ENCODE peak calls at places on chromosomes 13 and 19, in nine cellular contexts. One of them, this sample, is unnamed.

GRCh38 chr19:2330632-2331284 is 2.3 kb downstream of the SPPL2B start:
- DNase-seq in fibroblast of mammary gland: no peak
- DNase-seq in progenitor cell of endocrine pancreas: no peak
- DNase-seq in left ventricle myocardium inferior: no peak
- DNase-seq in osteoblast: no peak
- DNase-seq in colonic mucosa: peak; percentile 96
- DNase-seq in mucosa of descending colon: peak; percentile 94
- DNase-seq in psoas muscle: peak; percentile 88
- DNase-seq in fibroblast of villous mesenchyme: no peak
- DNase-seq in this sample: no peak

GRCh38 chr13:111911754-111912452 is 155.0 kb upstream of the SOX1 start:
- DNase-seq in left ventricle myocardium inferior: no peak
- DNase-seq in progenitor cell of endocrine pancreas: peak; percentile 2
- DNase-seq in fibroblast of mammary gland: no peak
- DNase-seq in mucosa of descending colon: no peak
- DNase-seq in fibroblast of villous mesenchyme: no peak
- DNase-seq in psoas muscle: no peak
- DNase-seq in osteoblast: peak; percentile 62
- DNase-seq in colonic mucosa: peak; percentile 10
- DNase-seq in this sample: no peak

GRCh38 chr19:43526884-43527859 is at the start of gene ETHE1:
- DNase-seq in colonic mucosa: peak; percentile 94
- DNase-seq in left ventricle myocardium inferior: peak; percentile 88
- DNase-seq in mucosa of descending colon: peak; percentile 93
- DNase-seq in psoas muscle: peak; percentile 90
- DNase-seq in fibroblast of mammary gland: peak; percentile 31
- DNase-seq in progenitor cell of endocrine pancreas: peak; percentile 70
- DNase-seq in osteoblast: peak; percentile 92
- DNase-seq in fibroblast of villous mesenchyme: peak; percentile 54
- DNase-seq in this sample: peak; percentile 51

GRCh38 chr13:68099616-68100015 is 869.5 kb upstream of the PCDH9 start:
- DNase-seq in colonic mucosa: no peak
- DNase-seq in left ventricle myocardium inferior: no peak
- DNase-seq in progenitor cell of endocrine pancreas: no peak
- DNase-seq in osteoblast: no peak
- DNase-seq in psoas muscle: no peak
- DNase-seq in fibroblast of villous mesenchyme: peak; percentile 1
- DNase-seq in fibroblast of mammary gland: peak; percentile 43
- DNase-seq in mucosa of descending colon: no peak
- DNase-seq in this sample: no peak

GRCh38 chr19:19405919-19406877 is 723 bp downstream of the GATAD2A start:
- DNase-seq in psoas muscle: peak; percentile 72
- DNase-seq in mucosa of descending colon: peak; percentile 59
- DNase-seq in colonic mucosa: peak; percentile 59
- DNase-seq in osteoblast: peak; percentile 88
- DNase-seq in progenitor cell of endocrine pancreas: peak; percentile 38
- DNase-seq in fibroblast of mammary gland: peak; percentile 73
- DNase-seq in left ventricle myocardium inferior: peak; percentile 59
- DNase-seq in fibroblast of villous mesenchyme: peak; percentile 51
- DNase-seq in this sample: peak; percentile 58

GRCh38 chr13:112674412-112675383 is 15.1 kb upstream of the ATP11A start:
- DNase-seq in fibroblast of mammary gland: no peak
- DNase-seq in left ventricle myocardium inferior: no peak
- DNase-seq in osteoblast: peak; percentile 27
- DNase-seq in psoas muscle: no peak
- DNase-seq in colonic mucosa: no peak
- DNase-seq in fibroblast of villous mesenchyme: peak; percentile 79
- DNase-seq in mucosa of descending colon: no peak
- DNase-seq in progenitor cell of endocrine pancreas: no peak
- DNase-seq in this sample: peak; percentile 31

GRCh38 chr13:109297628-109298027 is 488.8 kb downstream of the IRS2 start:
- DNase-seq in fibroblast of villous mesenchyme: peak; percentile 58
- DNase-seq in mucosa of descending colon: no peak
- DNase-seq in psoas muscle: no peak
- DNase-seq in left ventricle myocardium inferior: no peak
- DNase-seq in osteoblast: peak; percentile 89
- DNase-seq in fibroblast of mammary gland: peak; percentile 96
- DNase-seq in progenitor cell of endocrine pancreas: no peak
- DNase-seq in colonic mucosa: no peak
- DNase-seq in this sample: peak; percentile 97

GRCh38 chr13:45863716-45864590 is 12.4 kb upstream of the SIAH3 start:
- DNase-seq in left ventricle myocardium inferior: no peak
- DNase-seq in fibroblast of villous mesenchyme: no peak
- DNase-seq in osteoblast: no peak
- DNase-seq in psoas muscle: no peak
- DNase-seq in mucosa of descending colon: no peak
- DNase-seq in progenitor cell of endocrine pancreas: no peak
- DNase-seq in colonic mucosa: no peak
- DNase-seq in fibroblast of mammary gland: no peak
- DNase-seq in this sample: no peak

GRCh38 chr13:40597735-40598365 is 68.6 kb downstream of the FOXO1 start:
- DNase-seq in mucosa of descending colon: no peak
- DNase-seq in psoas muscle: no peak
- DNase-seq in colonic mucosa: no peak
- DNase-seq in progenitor cell of endocrine pancreas: no peak
- DNase-seq in osteoblast: peak; percentile 32
- DNase-seq in fibroblast of villous mesenchyme: no peak
- DNase-seq in left ventricle myocardium inferior: no peak
- DNase-seq in fibroblast of mammary gland: no peak
- DNase-seq in this sample: no peak

GRCh38 chr19:14440049-14440448 is 6.9 kb downstream of the PKN1 start:
- DNase-seq in colonic mucosa: peak; percentile 71
- DNase-seq in mucosa of descending colon: peak; percentile 73
- DNase-seq in psoas muscle: peak; percentile 83
- DNase-seq in fibroblast of villous mesenchyme: peak; percentile 8
- DNase-seq in osteoblast: no peak
- DNase-seq in progenitor cell of endocrine pancreas: no peak
- DNase-seq in left ventricle myocardium inferior: peak; percentile 82
- DNase-seq in fibroblast of mammary gland: no peak
- DNase-seq in this sample: no peak

GRCh38 chr13:31848621-31849020 is 109.3 kb downstream of the RXFP2 start:
- DNase-seq in colonic mucosa: no peak
- DNase-seq in progenitor cell of endocrine pancreas: no peak
- DNase-seq in left ventricle myocardium inferior: no peak
- DNase-seq in fibroblast of mammary gland: no peak
- DNase-seq in mucosa of descending colon: no peak
- DNase-seq in fibroblast of villous mesenchyme: no peak
- DNase-seq in osteoblast: no peak
- DNase-seq in psoas muscle: no peak
- DNase-seq in this sample: no peak

GRCh38 chr13:40484981-40485380 is 181.5 kb downstream of the FOXO1 start:
- DNase-seq in fibroblast of villous mesenchyme: no peak
- DNase-seq in fibroblast of mammary gland: no peak
- DNase-seq in psoas muscle: no peak
- DNase-seq in colonic mucosa: no peak
- DNase-seq in left ventricle myocardium inferior: no peak
- DNase-seq in mucosa of descending colon: peak; percentile 15
- DNase-seq in progenitor cell of endocrine pancreas: no peak
- DNase-seq in osteoblast: no peak
- DNase-seq in this sample: no peak

GRCh38 chr19:1910169-1910568 is 5.0 kb downstream of the ADAT3 start:
- DNase-seq in left ventricle myocardium inferior: no peak
- DNase-seq in colonic mucosa: no peak
- DNase-seq in psoas muscle: no peak
- DNase-seq in mucosa of descending colon: no peak
- DNase-seq in osteoblast: peak; percentile 77
- DNase-seq in progenitor cell of endocrine pancreas: no peak
- DNase-seq in fibroblast of mammary gland: peak; percentile 44
- DNase-seq in fibroblast of villous mesenchyme: peak; percentile 52
- DNase-seq in this sample: peak; percentile 73

GRCh38 chr19:53908106-53908932 is 759 bp upstream of the CACNG7 start:
- DNase-seq in colonic mucosa: peak; percentile 32
- DNase-seq in progenitor cell of endocrine pancreas: no peak
- DNase-seq in psoas muscle: peak; percentile 59
- DNase-seq in osteoblast: peak; percentile 95
- DNase-seq in mucosa of descending colon: peak; percentile 25
- DNase-seq in fibroblast of mammary gland: peak; percentile 46
- DNase-seq in fibroblast of villous mesenchyme: peak; percentile 66
- DNase-seq in left ventricle myocardium inferior: no peak
- DNase-seq in this sample: peak; percentile 24

GRCh38 chr13:83498486-83499190 is 383.6 kb downstream of the SLITRK1 start:
- DNase-seq in progenitor cell of endocrine pancreas: no peak
- DNase-seq in fibroblast of villous mesenchyme: peak; percentile 8
- DNase-seq in left ventricle myocardium inferior: no peak
- DNase-seq in osteoblast: no peak
- DNase-seq in fibroblast of mammary gland: peak; percentile 79
- DNase-seq in psoas muscle: no peak
- DNase-seq in colonic mucosa: no peak
- DNase-seq in mucosa of descending colon: no peak
- DNase-seq in this sample: peak; percentile 1

GRCh38 chr19:11405846-11406643 is 13.1 kb downstream of the RGL3 start:
- DNase-seq in fibroblast of mammary gland: peak; percentile 34
- DNase-seq in fibroblast of villous mesenchyme: no peak
- DNase-seq in left ventricle myocardium inferior: no peak
- DNase-seq in mucosa of descending colon: no peak
- DNase-seq in progenitor cell of endocrine pancreas: no peak
- DNase-seq in colonic mucosa: no peak
- DNase-seq in osteoblast: peak; percentile 44
- DNase-seq in psoas muscle: no peak
- DNase-seq in this sample: no peak
- TF ChIP-seq CTCF in fibroblast of mammary gland: peak; percentile 20
- TF ChIP-seq CTCF in fibroblast of villous mesenchyme: peak; percentile 32
- TF ChIP-seq CTCF in left ventricle myocardium inferior: peak; percentile 55
- TF ChIP-seq CTCF in mucosa of descending colon: no peak
- TF ChIP-seq CTCF in progenitor cell of endocrine pancreas: no peak
- TF ChIP-seq CTCF in colonic mucosa: no peak
- TF ChIP-seq CTCF in osteoblast: no peak
- TF ChIP-seq CTCF in psoas muscle: no peak
- TF ChIP-seq CTCF in this sample: peak; percentile 24

DNA sequence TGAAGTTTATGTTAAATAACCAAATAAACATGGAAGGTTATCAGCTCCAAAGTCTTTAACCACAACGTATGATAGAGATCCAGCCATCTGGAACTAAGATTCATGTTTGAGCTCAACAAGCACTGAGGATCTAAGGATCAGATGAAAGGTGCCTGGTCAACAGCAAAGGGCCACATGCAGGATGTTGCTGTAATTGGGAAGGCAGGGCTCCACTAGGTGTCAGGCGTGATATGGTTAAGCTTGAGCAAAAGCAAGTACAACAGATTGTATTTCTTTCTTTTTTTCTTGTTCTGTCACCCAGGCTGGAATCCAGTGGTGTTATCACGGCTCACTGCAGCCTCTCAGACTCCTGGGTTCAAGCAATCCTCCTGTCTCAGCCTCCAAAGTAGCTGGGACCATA is 12.0 kb downstream of the EBPL start:
- DNase-seq in fibroblast of villous mesenchyme: peak; percentile 83
- DNase-seq in osteoblast: no peak
- DNase-seq in left ventricle myocardium inferior: no peak
- DNase-seq in fibroblast of mammary gland: no peak
- DNase-seq in colonic mucosa: no peak
- DNase-seq in mucosa of descending colon: peak; percentile 29
- DNase-seq in progenitor cell of endocrine pancreas: no peak
- DNase-seq in psoas muscle: no peak
- DNase-seq in this sample: no peak
- TF ChIP-seq CTCF in fibroblast of villous mesenchyme: peak; percentile 45
- TF ChIP-seq CTCF in osteoblast: peak; percentile 39
- TF ChIP-seq CTCF in left ventricle myocardium inferior: peak; percentile 8
- TF ChIP-seq CTCF in fibroblast of mammary gland: peak; percentile 16
- TF ChIP-seq CTCF in colonic mucosa: no peak
- TF ChIP-seq CTCF in mucosa of descending colon: no peak
- TF ChIP-seq CTCF in progenitor cell of endocrine pancreas: no peak
- TF ChIP-seq CTCF in psoas muscle: peak; percentile 5
- TF ChIP-seq CTCF in this sample: peak; percentile 26

GRCh38 chr19:10419646-10420443 is 493 bp upstream of the PDE4A start:
- DNase-seq in osteoblast: peak; percentile 95
- DNase-seq in fibroblast of mammary gland: peak; percentile 74
- DNase-seq in psoas muscle: peak; percentile 62
- DNase-seq in progenitor cell of endocrine pancreas: no peak
- DNase-seq in mucosa of descending colon: no peak
- DNase-seq in fibroblast of villous mesenchyme: peak; percentile 76
- DNase-seq in colonic mucosa: no peak
- DNase-seq in left ventricle myocardium inferior: no peak
- DNase-seq in this sample: no peak

GRCh38 chr19:10421240-10421948 is 1.1 kb downstream of the PDE4A start:
- DNase-seq in colonic mucosa: no peak
- DNase-seq in psoas muscle: no peak
- DNase-seq in left ventricle myocardium inferior: no peak
- DNase-seq in fibroblast of villous mesenchyme: no peak
- DNase-seq in fibroblast of mammary gland: no peak
- DNase-seq in mucosa of descending colon: no peak
- DNase-seq in progenitor cell of endocrine pancreas: no peak
- DNase-seq in osteoblast: peak; percentile 84
- DNase-seq in this sample: no peak

GRCh38 chr19:10421981-10422461 is 1.7 kb downstream of the PDE4A start:
- DNase-seq in osteoblast: peak; percentile 72
- DNase-seq in left ventricle myocardium inferior: no peak
- DNase-seq in fibroblast of villous mesenchyme: no peak
- DNase-seq in colonic mucosa: no peak
- DNase-seq in mucosa of descending colon: no peak
- DNase-seq in psoas muscle: no peak
- DNase-seq in progenitor cell of endocrine pancreas: no peak
- DNase-seq in fibroblast of mammary gland: no peak
- DNase-seq in this sample: no peak

GRCh38 chr19:10419200-10419645 is 1.1 kb upstream of the PDE4A start:
- DNase-seq in psoas muscle: peak; percentile 62
- DNase-seq in osteoblast: peak; percentile 91
- DNase-seq in fibroblast of mammary gland: no peak
- DNase-seq in left ventricle myocardium inferior: no peak
- DNase-seq in progenitor cell of endocrine pancreas: no peak
- DNase-seq in mucosa of descending colon: no peak
- DNase-seq in colonic mucosa: no peak
- DNase-seq in fibroblast of villous mesenchyme: no peak
- DNase-seq in this sample: no peak

DNA sequence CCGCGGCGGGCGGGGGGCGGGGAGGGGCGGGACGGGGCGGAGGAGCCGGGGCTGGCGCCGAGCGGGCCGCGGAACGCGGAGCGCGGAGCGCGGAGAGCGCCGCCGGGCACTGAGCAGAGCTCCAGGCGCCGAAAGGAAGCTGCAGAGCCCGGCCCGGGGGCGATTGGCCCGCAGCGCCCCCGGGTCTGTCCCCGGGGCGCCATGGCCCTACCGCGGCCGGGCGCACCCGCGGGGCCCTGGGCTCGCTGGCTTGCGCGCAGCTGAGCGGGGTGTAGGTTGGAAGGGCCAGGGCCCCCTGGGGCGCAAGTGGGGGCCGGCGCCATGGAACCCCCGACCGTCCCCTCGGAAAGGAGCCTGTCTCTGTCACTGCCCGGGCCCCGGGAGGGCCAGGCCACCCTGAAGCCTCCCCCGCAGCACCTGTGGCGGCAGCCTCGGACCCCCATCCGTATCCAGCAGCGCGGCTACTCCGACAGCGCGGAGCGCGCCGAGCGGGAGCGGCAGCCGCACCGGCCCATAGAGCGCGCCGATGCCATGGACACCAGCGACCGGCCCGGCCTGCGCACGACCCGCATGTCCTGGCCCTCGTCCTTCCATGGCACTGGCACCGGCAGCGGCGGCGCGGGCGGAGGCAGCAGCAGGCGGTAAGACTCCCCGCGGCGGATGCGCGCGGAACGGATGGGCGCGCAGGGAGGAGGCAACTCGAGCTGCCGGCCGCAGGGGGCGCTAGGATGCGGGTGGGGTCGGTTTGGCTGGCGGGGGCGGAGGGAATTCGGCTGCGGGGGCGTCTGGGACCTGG is at the start of gene PDE4A:
- DNase-seq in fibroblast of villous mesenchyme: peak; percentile 40
- DNase-seq in osteoblast: peak; percentile 94
- DNase-seq in psoas muscle: peak; percentile 60
- DNase-seq in colonic mucosa: no peak
- DNase-seq in progenitor cell of endocrine pancreas: no peak
- DNase-seq in left ventricle myocardium inferior: no peak
- DNase-seq in fibroblast of mammary gland: no peak
- DNase-seq in mucosa of descending colon: no peak
- DNase-seq in this sample: no peak
- TF ChIP-seq CTCF in fibroblast of villous mesenchyme: peak; percentile 38
- TF ChIP-seq CTCF in osteoblast: no peak
- TF ChIP-seq CTCF in psoas muscle: peak; percentile 21
- TF ChIP-seq CTCF in colonic mucosa: no peak
- TF ChIP-seq CTCF in progenitor cell of endocrine pancreas: peak; percentile 51
- TF ChIP-seq CTCF in left ventricle myocardium inferior: peak; percentile 16
- TF ChIP-seq CTCF in fibroblast of mammary gland: no peak
- TF ChIP-seq CTCF in mucosa of descending colon: no peak
- TF ChIP-seq CTCF in this sample: peak; percentile 22

GRCh38 chr13:43119206-43119605 is 95.8 kb downstream of the DNAJC15 start:
- DNase-seq in osteoblast: no peak
- DNase-seq in fibroblast of villous mesenchyme: no peak
- DNase-seq in progenitor cell of endocrine pancreas: no peak
- DNase-seq in fibroblast of mammary gland: no peak
- DNase-seq in psoas muscle: no peak
- DNase-seq in colonic mucosa: no peak
- DNase-seq in mucosa of descending colon: no peak
- DNase-seq in left ventricle myocardium inferior: no peak
- DNase-seq in this sample: no peak
- TF ChIP-seq CTCF in osteoblast: no peak
- TF ChIP-seq CTCF in fibroblast of villous mesenchyme: no peak
- TF ChIP-seq CTCF in progenitor cell of endocrine pancreas: no peak
- TF ChIP-seq CTCF in fibroblast of mammary gland: no peak
- TF ChIP-seq CTCF in psoas muscle: no peak
- TF ChIP-seq CTCF in colonic mucosa: no peak
- TF ChIP-seq CTCF in mucosa of descending colon: no peak
- TF ChIP-seq CTCF in left ventricle myocardium inferior: no peak
- TF ChIP-seq CTCF in this sample: no peak